ENCODE peak calls at places on chromosomes 6 and 20, in eight cellular contexts. E, B, N, Z, X, F, O and P are unnamed samples.
A peak's percentile ranks its signal among the peaks of the same experiment; 100 is the strongest.

GRCh38 chr20:44702776-44703175 is 12.4 kb upstream of the CCN5 start:
- DNase-seq in O (peak; percentile 94), F (no peak), B (peak; percentile 74), Z (peak; percentile 76), N (no peak), X (peak; percentile 89), E (peak; percentile 45), P (peak; percentile 96)

GRCh38 chr20:47256665-47257236 is 99.7 kb downstream of the ZMYND8 start:
- DNase-seq in B (no peak), X (peak; percentile 60), Z (no peak), N (no peak), E (no peak), O (no peak), F (no peak), P (no peak)

GRCh38 chr6:5004373-5005037 is 668 bp upstream of the RPP40 start:
- DNase-seq in Z (no peak), N (no peak), X (peak; percentile 34), B (no peak), O (no peak), F (no peak), E (no peak), P (no peak)

GRCh38 chr20:47377122-47377722 is 20.7 kb upstream of the ZMYND8 start:
- DNase-seq in Z (no peak), O (no peak), E (no peak), B (no peak), X (no peak), F (no peak), N (no peak), P (no peak)

GRCh38 chr6:139597781-139598368 is 223.4 kb upstream of the CITED2 start:
- DNase-seq in E (no peak), Z (peak; percentile 43), N (no peak), O (peak; percentile 77), F (no peak), X (peak; percentile 96), B (peak; percentile 81), P (peak; percentile 94)

GRCh38 chr6:116424001-116424400 is 37.2 kb upstream of the CALHM6 start:
- DNase-seq in F (no peak), X (peak; percentile 88), E (no peak), B (no peak), O (no peak), Z (no peak), N (no peak), P (no peak)

GRCh38 chr20:1860446-1860845 is 34.8 kb upstream of the SIRPA start:
- DNase-seq in X (peak; percentile 94), E (no peak), F (no peak), N (no peak), B (no peak), Z (no peak), O (no peak), P (no peak)

GRCh38 chr6:149060985-149061760 is 256.3 kb upstream of the TAB2 start:
- DNase-seq in E (peak; percentile 74), Z (no peak), B (no peak), O (no peak), X (no peak), N (no peak), F (no peak), P (no peak)

GRCh38 chr6:158170656-158171081 is 2.5 kb downstream of the GTF2H5 start:
- DNase-seq in B (no peak), N (no peak), E (no peak), O (no peak), F (no peak), Z (no peak), X (peak; percentile 87), P (no peak)

GRCh38 chr6:133553652-133554051 is 312.5 kb downstream of the EYA4 start:
- DNase-seq in E (peak; percentile 72), Z (no peak), B (no peak), F (peak; percentile 30), O (no peak), X (peak; percentile 73), N (no peak), P (no peak)

GRCh38 chr6:29656798-29657197 is at the start of gene MOG:
- DNase-seq in X (no peak), E (no peak), B (no peak), N (no peak), Z (no peak), F (no peak), O (no peak), P (no peak)

GRCh38 chr6:28081486-28081751 is 1.1 kb downstream of the ZNF165 start:
- DNase-seq in X (no peak), Z (no peak), B (no peak), F (no peak), N (peak; percentile 7), E (no peak), O (no peak), P (no peak)

GRCh38 chr6:107083047-107083768 is 32.1 kb downstream of the BEND3 start:
- DNase-seq in N (no peak), B (no peak), X (no peak), E (no peak), O (no peak), F (no peak), Z (no peak), P (no peak)

GRCh38 chr6:108348655-108349349 is 53.9 kb downstream of the AFG1L start:
- DNase-seq in X (no peak), N (no peak), O (no peak), Z (no peak), F (no peak), B (no peak), E (no peak), P (no peak)

GRCh38 chr6:128597004-128597403 is 76.6 kb upstream of the PTPRK start:
- DNase-seq in F (no peak), Z (no peak), B (no peak), E (no peak), X (peak; percentile 43), N (no peak), O (no peak), P (no peak)

GRCh38 chr20:6142348-6142993 is 19.6 kb upstream of the FERMT1 start:
- DNase-seq in B (no peak), F (peak; percentile 58), Z (no peak), O (no peak), X (peak; percentile 56), N (peak; percentile 30), E (peak; percentile 44), P (no peak)

GRCh38 chr6:117344444-117345291 is 79.3 kb downstream of the VGLL2 start:
- DNase-seq in F (no peak), O (no peak), N (no peak), B (no peak), E (peak; percentile 15), Z (no peak), X (no peak), P (no peak)

GRCh38 chr6:169807219-169807618 is 55.8 kb downstream of the ERMARD start:
- DNase-seq in E (no peak), B (no peak), Z (no peak), O (no peak), F (no peak), N (no peak), X (no peak), P (no peak)

GRCh38 chr6:43636312-43636667 is 650 bp downstream of the MAD2L1BP start:
- DNase-seq in E (no peak), Z (no peak), O (no peak), F (no peak), X (peak; percentile 54), N (no peak), B (no peak), P (no peak)

DNA sequence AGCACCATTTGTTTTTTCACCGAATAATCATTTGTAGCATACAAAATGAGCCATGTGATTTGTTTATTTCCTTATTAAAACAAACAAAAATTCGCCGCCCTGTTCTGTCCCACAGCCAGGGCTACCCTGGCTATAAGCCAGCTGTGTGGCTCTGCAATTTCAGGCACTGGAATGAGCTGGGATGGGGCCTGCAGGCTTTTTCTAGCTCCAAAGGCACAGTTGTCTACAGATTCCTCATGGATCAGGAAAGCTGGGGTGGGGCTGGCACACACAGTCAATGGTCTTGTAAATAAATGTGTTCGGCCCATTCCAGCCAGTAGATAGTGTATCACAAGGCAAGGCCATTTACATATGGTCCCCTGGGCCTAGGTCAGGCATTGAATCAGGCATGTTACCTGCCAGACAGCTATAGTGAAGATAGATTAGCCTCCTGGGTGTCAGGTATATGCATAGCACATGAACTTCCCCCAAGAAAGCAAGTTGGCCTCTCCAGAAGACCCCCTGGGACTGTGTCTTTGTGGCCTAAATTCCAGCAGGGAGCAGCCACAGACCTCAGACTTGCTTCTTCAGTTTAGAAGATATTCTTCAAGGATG is 608.9 kb downstream of the MAFB start:
- DNase-seq in F (peak; percentile 27), Z (no peak), O (no peak), N (no peak), E (no peak), B (no peak), X (no peak), P (no peak)
- H3K9me3 ChIP-seq in F (peaks cover 8% of the 10 kb centered on the region), Z (no peaks in the 10 kb centered on the region), O (no peaks in the 10 kb centered on the region), N (no peaks in the 10 kb centered on the region), E (no peaks in the 10 kb centered on the region), B (no peaks in the 10 kb centered on the region), X (no peaks in the 10 kb centered on the region), P (no peaks in the 10 kb centered on the region)

GRCh38 chr6:151065027-151065815 is 174.5 kb upstream of the AKAP12 start:
- DNase-seq in E (no peak), N (no peak), X (no peak), B (no peak), F (no peak), Z (no peak), O (no peak), P (no peak)
- H3K9me3 ChIP-seq in E (no peaks in the 10 kb centered on the region), N (no peaks in the 10 kb centered on the region), X (no peaks in the 10 kb centered on the region), B (no peaks in the 10 kb centered on the region), F (no peaks in the 10 kb centered on the region), Z (no peaks in the 10 kb centered on the region), O (no peaks in the 10 kb centered on the region), P (no peaks in the 10 kb centered on the region)

DNA sequence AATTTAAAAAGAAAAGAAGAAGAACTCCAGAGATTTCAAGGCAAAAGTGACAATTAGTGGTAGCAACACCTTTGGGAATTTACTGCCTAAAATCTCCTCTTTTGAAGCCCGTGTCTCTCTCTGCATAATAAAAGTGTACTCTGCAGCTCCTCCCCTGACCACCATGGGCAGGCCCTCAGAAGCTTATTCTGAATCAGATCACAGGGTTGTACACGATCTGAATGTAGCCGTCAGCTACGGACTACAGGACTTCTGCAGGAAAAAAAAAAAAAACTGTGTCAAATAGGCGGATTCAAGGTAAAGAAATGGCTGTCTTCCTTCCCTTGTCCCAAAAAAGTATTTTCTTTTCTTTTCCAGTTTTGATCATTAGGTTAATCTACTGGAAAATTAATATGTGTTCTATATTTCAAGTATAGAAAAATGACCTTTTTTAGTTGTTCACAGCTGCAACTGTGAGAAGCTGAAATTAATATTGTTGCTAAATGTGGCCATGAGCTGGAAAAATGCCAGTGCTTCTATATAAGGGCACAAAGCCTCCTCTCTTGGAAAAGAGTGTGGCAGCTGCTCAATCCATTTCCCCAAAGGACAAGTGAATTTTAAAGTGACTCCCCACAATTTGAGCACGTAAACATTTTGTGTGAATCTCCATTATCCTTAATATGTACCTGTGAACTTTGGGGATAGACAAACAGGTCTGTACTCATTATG is 397.4 kb downstream of the C6orf118 start:
- DNase-seq in E (no peak), X (peak; percentile 24), F (no peak), B (no peak), Z (no peak), O (no peak), N (no peak), P (no peak)
- H3K9me3 ChIP-seq in E (no peaks in the 10 kb centered on the region), X (no peaks in the 10 kb centered on the region), F (peaks cover 5% of the 10 kb centered on the region), B (peaks cover 14% of the 10 kb centered on the region), Z (peaks cover 4% of the 10 kb centered on the region), O (no peaks in the 10 kb centered on the region), N (no peaks in the 10 kb centered on the region), P (no peaks in the 10 kb centered on the region)

DNA sequence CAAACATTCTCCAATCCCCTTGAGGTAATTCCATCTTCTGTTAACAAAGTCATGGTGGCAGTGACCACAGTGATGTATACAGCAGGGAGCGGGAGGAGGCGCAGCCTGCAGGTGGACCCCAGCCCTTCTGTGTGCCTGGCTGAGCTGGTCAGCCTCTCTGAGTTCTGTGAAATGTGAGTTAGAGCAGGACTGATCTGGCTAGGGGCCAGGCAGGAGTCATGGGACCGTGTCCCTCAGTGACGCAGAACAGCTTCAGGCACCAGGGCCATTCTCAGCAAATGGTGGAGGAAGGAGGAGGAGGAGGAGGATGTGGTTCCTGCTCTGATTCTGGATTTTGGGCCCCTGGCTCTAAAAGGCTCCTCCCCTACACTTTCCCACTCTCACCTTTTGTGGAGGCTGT is 6.9 kb downstream of the PHACTR3 start:
- DNase-seq in O (no peak), N (no peak), X (no peak), E (no peak), B (no peak), Z (no peak), F (no peak), P (no peak)
- H3K9me3 ChIP-seq in O (no peaks in the 10 kb centered on the region), N (no peaks in the 10 kb centered on the region), X (no peaks in the 10 kb centered on the region), E (no peaks in the 10 kb centered on the region), B (no peaks in the 10 kb centered on the region), Z (no peaks in the 10 kb centered on the region), F (peaks cover 5% of the 10 kb centered on the region), P (no peaks in the 10 kb centered on the region)